ENCODE peak calls at places on chromosomes 12 and 14, in eight cellular contexts. W is psoas muscle, M is ascending aorta, E is brain microvascular endothelial cell, R is WERI-Rb-1, S is fibroblast of mammary gland, V is tibial artery, P is GM12865. J is an unnamed sample.

GRCh38 chr12:46803517-46803916 is 22.3 kb downstream of the SLC38A4 start:
- DNase-seq in W (no peak), M (no peak), E (no peak), R (no peak), S (no peak), V (no peak), P (no peak), J (no peak)

GRCh38 chr12:89707992-89708792 is 446 bp downstream of the ATP2B1 start:
- DNase-seq in W (peak), M (peak), E (peak), R (peak), S (no peak), V (no peak), P (peak), J (peak)

GRCh38 chr12:98559666-98560065 is 33.8 kb upstream of the SLC25A3 start:
- DNase-seq in W (no peak), M (no peak), E (no peak), R (no peak), S (no peak), V (no peak), P (no peak), J (no peak)

GRCh38 chr12:5571115-5571514 is 139.2 kb downstream of the NTF3 start:
- DNase-seq in W (no peak), M (no peak), E (no peak), R (no peak), S (no peak), V (peak), P (no peak), J (no peak)

GRCh38 chr14:73792476-73792875 is 59.2 kb upstream of the PTGR2 start:
- DNase-seq in W (no peak), M (no peak), E (no peak), R (no peak), S (no peak), V (no peak), P (no peak), J (peak)

GRCh38 chr12:19915392-19916192 is 452.7 kb upstream of the PDE3A start:
- DNase-seq in W (no peak), M (no peak), E (peak), R (no peak), S (peak), V (no peak), P (peak), J (peak)

GRCh38 chr14:100874411-100875091 is 29.0 kb downstream of the RTL1 start:
- DNase-seq in W (no peak), M (no peak), E (no peak), R (no peak), S (no peak), V (no peak), P (no peak), J (no peak)

GRCh38 chr12:102120886-102121285 is 903 bp downstream of the PARPBP start:
- DNase-seq in W (no peak), M (no peak), E (peak), R (no peak), S (peak), V (no peak), P (peak), J (peak)

GRCh38 chr14:73452341-73453191 is 5.8 kb downstream of the NUMB start:
- DNase-seq in W (no peak), M (no peak), E (peak), R (no peak), S (peak), V (no peak), P (peak), J (peak)

GRCh38 chr14:50312734-50313054 is 570 bp downstream of the DMAC2L start:
- DNase-seq in W (no peak), M (no peak), E (no peak), R (no peak), S (peak), V (no peak), P (no peak), J (peak)

GRCh38 chr12:111287125-111287900 is 81.6 kb downstream of the PHETA1 start:
- DNase-seq in W (no peak), M (no peak), E (no peak), R (no peak), S (no peak), V (no peak), P (no peak), J (no peak)

DNA sequence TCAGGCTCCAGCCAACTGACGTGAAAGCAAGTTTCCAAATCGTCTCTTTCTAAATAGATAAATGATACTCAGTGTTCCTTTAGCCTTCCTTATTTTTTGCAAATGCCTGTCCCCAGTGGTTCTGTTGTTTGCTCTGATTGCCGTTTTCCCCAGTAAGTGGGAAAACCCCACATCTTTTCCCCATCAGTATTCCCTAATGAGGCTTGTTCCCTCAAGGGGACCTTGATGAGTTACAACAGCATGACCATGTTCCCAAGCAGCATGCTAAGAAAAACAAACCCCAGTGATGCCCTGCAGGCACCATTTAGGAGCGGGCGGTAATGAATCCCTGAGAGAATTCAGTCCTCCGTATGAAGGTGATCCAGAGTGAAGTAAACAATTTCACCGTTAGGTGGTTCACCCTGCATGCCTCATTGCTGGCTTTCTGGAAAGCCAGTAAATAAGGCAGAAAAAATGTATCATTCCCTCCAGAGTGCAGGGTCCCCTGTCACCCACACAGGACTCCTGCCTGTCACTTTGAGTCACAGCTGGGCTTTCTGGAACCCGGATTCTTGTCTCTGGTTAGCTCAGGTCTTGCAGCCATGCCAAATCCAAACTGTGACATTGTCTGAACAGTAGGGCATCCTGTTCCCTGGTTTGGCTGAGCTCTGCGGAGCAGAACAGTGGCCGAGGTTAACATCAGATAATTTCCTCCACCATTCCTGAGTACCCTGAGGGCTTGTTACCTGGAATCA is 222.6 kb downstream of the RGS6 start:
- DNase-seq in W (no peak), M (no peak), E (no peak), R (no peak), S (no peak), V (no peak), P (no peak), J (no peak)
- TF ChIP-seq CTCF in W (no peak), M (no peak), E (no peak), R (no peak), S (no peak), V (no peak), P (no peak), J (no peak)

GRCh38 chr12:54002915-54003339 is 3.0 kb downstream of the HOXC9 start:
- DNase-seq in W (no peak), M (no peak), E (no peak), R (no peak), S (no peak), V (no peak), P (no peak), J (no peak)
- H3K4me3 ChIP-seq in W (peak), M (no peak), E (no peak), R (no peak), S (peak), V (peak), P (no peak), J (no peak)

GRCh38 chr14:91897121-91897701 is 29.9 kb upstream of the TC2N start:
- DNase-seq in W (peak), M (peak), E (no peak), R (no peak), S (peak), V (peak), P (no peak), J (peak)

GRCh38 chr14:91899777-91900176 is 32.4 kb upstream of the TC2N start:
- DNase-seq in W (no peak), M (no peak), E (no peak), R (no peak), S (peak), V (no peak), P (no peak), J (no peak)

GRCh38 chr14:91901449-91902250 is 34.3 kb upstream of the TC2N start:
- DNase-seq in W (peak), M (no peak), E (no peak), R (no peak), S (peak), V (no peak), P (no peak), J (no peak)

GRCh38 chr14:91898256-91898843 is 31.0 kb upstream of the TC2N start:
- DNase-seq in W (no peak), M (peak), E (no peak), R (no peak), S (peak), V (no peak), P (no peak), J (no peak)

DNA sequence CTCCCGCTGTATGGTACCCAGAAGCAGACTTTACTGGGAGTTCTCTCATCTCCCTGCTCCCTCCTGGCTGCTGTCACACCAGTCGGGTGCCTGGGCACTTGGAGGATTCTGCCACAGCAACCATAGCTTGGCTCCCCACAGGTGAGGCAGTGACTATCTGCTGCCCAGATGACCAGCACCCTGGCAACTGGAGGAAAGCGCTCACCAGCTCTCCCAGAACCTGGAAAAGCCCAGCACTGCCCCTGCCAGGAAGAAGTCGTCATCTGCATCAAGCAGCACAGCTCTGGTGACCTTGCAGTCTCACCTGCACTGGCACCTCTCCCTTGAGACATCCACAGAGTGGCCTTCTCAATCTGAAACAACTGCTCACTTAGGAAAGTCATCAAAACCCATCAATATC is 31.9 kb upstream of the TC2N start:
- DNase-seq in W (no peak), M (no peak), E (no peak), R (no peak), S (no peak), V (no peak), P (peak), J (no peak)
- TF ChIP-seq CTCF in W (no peak), M (no peak), E (no peak), R (peak), S (no peak), V (no peak), P (peak), J (no peak)

GRCh38 chr12:56153291-56154065 is 1.1 kb downstream of the MYL6B start:
- DNase-seq in W (no peak), M (no peak), E (no peak), R (no peak), S (no peak), V (no peak), P (no peak), J (no peak)
- H3K4me3 ChIP-seq in W (peak), M (peak), E (peak), R (peak), S (peak), V (no peak), P (peak), J (peak)

GRCh38 chr14:46663382-46663781 is 11.8 kb upstream of the RPL10L start:
- DNase-seq in W (no peak), M (no peak), E (no peak), R (no peak), S (no peak), V (no peak), P (no peak), J (no peak)

GRCh38 chr14:46661728-46662127 is 10.1 kb upstream of the RPL10L start:
- DNase-seq in W (no peak), M (no peak), E (peak), R (no peak), S (no peak), V (no peak), P (no peak), J (peak)
- TF ChIP-seq CTCF in W (no peak), M (no peak), E (peak), R (peak), S (no peak), V (no peak), P (no peak), J (peak)

GRCh38 chr12:85779768-85780167 is 56.4 kb downstream of the RASSF9 start:
- DNase-seq in W (no peak), M (no peak), E (no peak), R (no peak), S (no peak), V (no peak), P (no peak), J (no peak)
- H3K4me3 ChIP-seq in W (no peak), M (no peak), E (no peak), R (no peak), S (no peak), V (no peak), P (no peak), J (no peak)

GRCh38 chr12:2397356-2398045 is 344.7 kb downstream of the CACNA1C start:
- DNase-seq in W (no peak), M (no peak), E (no peak), R (peak), S (no peak), V (no peak), P (no peak), J (no peak)

GRCh38 chr12:2402180-2402579 is 349.4 kb downstream of the CACNA1C start:
- DNase-seq in W (no peak), M (no peak), E (no peak), R (no peak), S (no peak), V (no peak), P (no peak), J (no peak)

GRCh38 chr12:2405039-2405438 is 352.3 kb downstream of the CACNA1C start:
- DNase-seq in W (no peak), M (no peak), E (no peak), R (no peak), S (no peak), V (no peak), P (no peak), J (no peak)

GRCh38 chr12:2403221-2403976 is 350.6 kb downstream of the CACNA1C start:
- DNase-seq in W (no peak), M (no peak), E (no peak), R (no peak), S (no peak), V (no peak), P (no peak), J (no peak)

GRCh38 chr12:2401040-2401439 is 348.3 kb downstream of the CACNA1C start:
- DNase-seq in W (no peak), M (no peak), E (no peak), R (no peak), S (no peak), V (no peak), P (no peak), J (no peak)
- TF ChIP-seq CTCF in W (no peak), M (no peak), E (no peak), R (no peak), S (no peak), V (no peak), P (no peak), J (no peak)

GRCh38 chr14:69528930-69529329 is 44.4 kb downstream of the PLEKHD1 start:
- DNase-seq in W (no peak), M (no peak), E (no peak), R (no peak), S (no peak), V (no peak), P (no peak), J (no peak)
- H3K4me3 ChIP-seq in W (no peak), M (no peak), E (no peak), R (no peak), S (no peak), V (no peak), P (no peak), J (no peak)

GRCh38 chr14:56224179-56224578 is 106.0 kb downstream of the PELI2 start:
- DNase-seq in W (no peak), M (no peak), E (no peak), R (no peak), S (no peak), V (no peak), P (no peak), J (peak)
- TF ChIP-seq CTCF in W (no peak), M (no peak), E (no peak), R (no peak), S (no peak), V (no peak), P (no peak), J (peak)